ENCODE peak calls at places on chromosomes 6 and 20, in ten cellular contexts. R, A, J, E, B, V, H, W, Q and X are unnamed samples. For H3K9me3, the result is how much of the 10 kb centered on the place peaks cover.

GRCh38 chr6:105882833-105883232 is 203.3 kb upstream of the PRDM1 start:
- DNase-seq in R (no peak), A (no peak), J (no peak), E (no peak), B (peak), V (no peak), H (no peak), W (no peak), Q (no peak), X (no peak)

GRCh38 chr20:21618697-21619421 is 86.6 kb upstream of the PAX1 start:
- DNase-seq in R (no peak), A (no peak), J (no peak), E (no peak), B (no peak), V (no peak), H (no peak), W (no peak), Q (no peak), X (no peak)

GRCh38 chr20:35363190-35363589 is 48.6 kb downstream of the UQCC1 start:
- DNase-seq in R (no peak), A (no peak), J (no peak), E (no peak), B (no peak), V (no peak), H (no peak), W (no peak), Q (no peak), X (no peak)

GRCh38 chr20:20184149-20184548 is 131.8 kb downstream of the CFAP61 start:
- DNase-seq in R (no peak), A (no peak), J (no peak), E (no peak), B (peak), V (no peak), H (no peak), W (no peak), Q (no peak), X (no peak)

GRCh38 chr20:13493143-13493542 is 145.6 kb downstream of the TASP1 start:
- DNase-seq in R (no peak), A (no peak), J (no peak), E (peak), B (no peak), V (no peak), H (no peak), W (no peak), Q (no peak), X (no peak)

GRCh38 chr6:107713214-107713962 is 110.7 kb downstream of the SCML4 start:
- DNase-seq in R (no peak), A (no peak), J (no peak), E (no peak), B (peak), V (no peak), H (no peak), W (no peak), Q (no peak), X (no peak)

GRCh38 chr6:18021166-18021850 is 33.9 kb upstream of the KIF13A start:
- DNase-seq in R (no peak), A (no peak), J (no peak), E (no peak), B (no peak), V (no peak), H (no peak), W (no peak), Q (no peak), X (no peak)

GRCh38 chr6:6915219-6915618 is 192.5 kb upstream of the RREB1 start:
- DNase-seq in R (no peak), A (no peak), J (no peak), E (no peak), B (no peak), V (no peak), H (no peak), W (no peak), Q (no peak), X (no peak)

GRCh38 chr20:36856691-36857635 is 19.0 kb upstream of the TLDC2 start:
- DNase-seq in R (peak), A (no peak), J (no peak), E (no peak), B (peak), V (no peak), H (no peak), W (no peak), Q (peak), X (no peak)

GRCh38 chr6:11011787-11012234 is 32.3 kb downstream of the ELOVL2 start:
- DNase-seq in R (no peak), A (no peak), J (no peak), E (no peak), B (peak), V (no peak), H (no peak), W (no peak), Q (no peak), X (no peak)

GRCh38 chr6:136920216-136920857 is 1.8 kb upstream of the SLC35D3 start:
- DNase-seq in R (no peak), A (no peak), J (no peak), E (peak), B (peak), V (no peak), H (no peak), W (no peak), Q (no peak), X (no peak)

GRCh38 chr6:135852775-135853174 is 1.3 kb downstream of the PDE7B start:
- DNase-seq in R (no peak), A (no peak), J (no peak), E (no peak), B (peak), V (no peak), H (no peak), W (no peak), Q (no peak), X (no peak)

GRCh38 chr20:1764136-1765033 is 106.8 kb upstream of the SIRPG start:
- DNase-seq in R (peak), A (peak), J (peak), E (peak), B (peak), V (peak), H (no peak), W (peak), Q (peak), X (peak)

GRCh38 chr6:112701201-112701600 is 354.1 kb downstream of the RFPL4B start:
- DNase-seq in R (no peak), A (no peak), J (no peak), E (no peak), B (peak), V (no peak), H (no peak), W (no peak), Q (peak), X (no peak)

GRCh38 chr20:47316776-47317126 is 39.7 kb downstream of the ZMYND8 start:
- DNase-seq in R (no peak), A (no peak), J (no peak), E (no peak), B (no peak), V (no peak), H (no peak), W (no peak), Q (no peak), X (no peak)

GRCh38 chr20:25487975-25488374 is 80.5 kb downstream of the GINS1 start:
- DNase-seq in R (no peak), A (no peak), J (peak), E (no peak), B (no peak), V (no peak), H (no peak), W (no peak), Q (peak), X (no peak)

GRCh38 chr6:133705071-133705470 is 183.8 kb upstream of the TCF21 start:
- DNase-seq in R (no peak), A (no peak), J (no peak), E (no peak), B (peak), V (no peak), H (no peak), W (peak), Q (no peak), X (no peak)

GRCh38 chr20:20547221-20547875 is 165.1 kb downstream of the RALGAPA2 start:
- DNase-seq in R (no peak), A (no peak), J (no peak), E (no peak), B (peak), V (no peak), H (no peak), W (peak), Q (no peak), X (no peak)

GRCh38 chr6:96450082-96450759 is 71.4 kb upstream of the UFL1 start:
- DNase-seq in R (no peak), A (no peak), J (no peak), E (peak), B (no peak), V (no peak), H (no peak), W (no peak), Q (peak), X (no peak)

GRCh38 chr20:63525968-63526367 is 5.4 kb downstream of the PPDPF start:
- DNase-seq in R (no peak), A (no peak), J (no peak), E (no peak), B (no peak), V (no peak), H (no peak), W (no peak), Q (no peak), X (no peak)

GRCh38 chr20:8154636-8155035 is 22.6 kb downstream of the PLCB1 start:
- DNase-seq in R (no peak), A (no peak), J (no peak), E (no peak), B (no peak), V (no peak), H (no peak), W (no peak), Q (no peak), X (no peak)

GRCh38 chr20:6693178-6693807 is 74.2 kb upstream of the BMP2 start:
- DNase-seq in R (no peak), A (no peak), J (no peak), E (no peak), B (no peak), V (no peak), H (no peak), W (no peak), Q (no peak), X (no peak)

GRCh38 chr6:160357088-160357487 is 8.9 kb downstream of the SLC22A3 start:
- DNase-seq in R (no peak), A (no peak), J (no peak), E (no peak), B (no peak), V (no peak), H (no peak), W (no peak), Q (no peak), X (no peak)

DNA sequence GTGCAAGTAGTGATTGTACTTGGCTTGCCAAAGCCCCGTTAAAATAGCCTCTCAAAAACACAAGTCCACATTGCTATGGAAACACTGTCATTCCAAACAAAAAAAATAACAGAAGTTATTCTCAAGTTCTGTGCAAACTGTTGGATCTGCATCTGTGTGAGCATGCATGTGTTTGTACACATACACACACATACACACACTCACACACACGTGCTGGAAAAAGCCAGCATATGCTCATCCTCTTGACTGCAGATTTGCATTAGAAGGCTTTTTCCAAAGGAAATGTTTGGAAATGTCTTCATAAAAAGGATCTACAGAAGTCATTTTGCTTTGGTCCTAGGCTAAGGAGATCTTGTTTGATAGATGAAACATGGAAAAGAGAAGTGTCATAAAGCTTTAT is 13.4 kb upstream of the CBLN4 start:
- DNase-seq in R (no peak), A (no peak), J (no peak), E (no peak), B (no peak), V (no peak), H (no peak), W (no peak), Q (no peak), X (no peak)
- H3K9me3 ChIP-seq in R (under half), A (under half), J (under half), E (under half), B (under half), V (under half), H (under half), W (under half), Q (under half), X (under half)

GRCh38 chr20:31490752-31491151 is 15.7 kb downstream of the REM1 start:
- DNase-seq in R (no peak), A (no peak), J (no peak), E (no peak), B (no peak), V (no peak), H (no peak), W (no peak), Q (no peak), X (no peak)
- H3K9me3 ChIP-seq in R (under half), A (under half), J (under half), E (under half), B (under half), V (under half), H (under half), W (under half), Q (under half), X (under half)

GRCh38 chr6:12034349-12034748 is 22.2 kb downstream of the HIVEP1 start:
- DNase-seq in R (no peak), A (no peak), J (no peak), E (no peak), B (no peak), V (no peak), H (no peak), W (no peak), Q (no peak), X (no peak)
- H3K9me3 ChIP-seq in R (under half), A (under half), J (under half), E (under half), B (under half), V (under half), H (under half), W (under half), Q (under half), X (under half)

GRCh38 chr6:49516147-49516505 is 16.4 kb downstream of the GLYATL3 start:
- DNase-seq in R (no peak), A (no peak), J (no peak), E (no peak), B (no peak), V (no peak), H (no peak), W (no peak), Q (no peak), X (no peak)

GRCh38 chr6:49515485-49516146 is 15.9 kb downstream of the GLYATL3 start:
- DNase-seq in R (no peak), A (no peak), J (no peak), E (no peak), B (no peak), V (no peak), H (no peak), W (no peak), Q (no peak), X (no peak)

GRCh38 chr6:49514571-49515484 is 15.1 kb downstream of the GLYATL3 start:
- DNase-seq in R (no peak), A (no peak), J (no peak), E (no peak), B (no peak), V (no peak), H (no peak), W (no peak), Q (no peak), X (no peak)

GRCh38 chr6:49519660-49520059 is 19.9 kb downstream of the GLYATL3 start:
- DNase-seq in R (no peak), A (no peak), J (no peak), E (no peak), B (no peak), V (no peak), H (no peak), W (no peak), Q (no peak), X (no peak)

DNA sequence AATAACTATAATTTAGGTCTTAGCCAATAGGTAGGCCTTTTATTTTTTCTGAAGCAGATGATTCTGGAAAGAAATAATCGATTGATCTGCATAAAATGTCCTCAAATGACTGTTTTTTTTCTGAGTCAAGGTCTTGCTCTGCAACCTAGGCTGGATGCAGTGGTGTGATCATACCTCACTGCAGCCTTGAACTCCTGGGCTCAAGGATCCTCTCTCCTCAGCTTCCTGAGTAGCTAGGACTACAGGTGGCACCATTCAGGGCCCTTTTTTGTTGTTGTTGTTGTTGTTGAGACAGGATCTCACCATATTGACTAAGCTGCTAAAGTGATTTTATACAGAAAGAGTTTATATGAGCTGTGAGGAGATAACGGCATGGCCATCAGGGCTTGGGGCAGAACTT is 18.2 kb downstream of the GLYATL3 start:
- DNase-seq in R (no peak), A (no peak), J (no peak), E (no peak), B (no peak), V (no peak), H (no peak), W (no peak), Q (no peak), X (no peak)
- H3K9me3 ChIP-seq in R (under half), A (under half), J (under half), E (under half), B (under half), V (under half), H (under half), W (under half), Q (under half), X (under half)

GRCh38 chr20:56215115-56215514 is 33.4 kb upstream of the MC3R start:
- DNase-seq in R (no peak), A (no peak), J (no peak), E (no peak), B (no peak), V (no peak), H (no peak), W (no peak), Q (no peak), X (no peak)

GRCh38 chr20:56208121-56208520 is 40.4 kb upstream of the MC3R start:
- DNase-seq in R (no peak), A (no peak), J (no peak), E (no peak), B (no peak), V (no peak), H (no peak), W (no peak), Q (no peak), X (no peak)

GRCh38 chr20:56207656-56208055 is 40.9 kb upstream of the MC3R start:
- DNase-seq in R (no peak), A (no peak), J (no peak), E (no peak), B (no peak), V (no peak), H (no peak), W (no peak), Q (no peak), X (no peak)

GRCh38 chr20:56212071-56212470 is 36.5 kb upstream of the MC3R start:
- DNase-seq in R (no peak), A (no peak), J (no peak), E (no peak), B (no peak), V (no peak), H (no peak), W (no peak), Q (no peak), X (no peak)

GRCh38 chr20:56211051-56211450 is 37.5 kb upstream of the MC3R start:
- DNase-seq in R (no peak), A (no peak), J (no peak), E (no peak), B (no peak), V (no peak), H (no peak), W (no peak), Q (no peak), X (no peak)
- H3K9me3 ChIP-seq in R (under half), A (under half), J (under half), E (under half), B (under half), V (under half), H (under half), W (under half), Q (under half), X (under half)